ENCODE peak calls at places on chromosomes 3 and 15, in ten cellular contexts. J is effector memory CD4-positive, alpha-beta T cell; F is thyroid gland; B is left lung; M is OCI-LY7; A is astrocyte; D is A549; I is heart right ventricle; E is upper lobe of right lung; Z is breast epithelium. C is an unnamed sample. For H3K4me1, the result is how much of the 10 kb centered on the place peaks cover.

GRCh38 chr3:13479332-13479581 is 849 bp upstream of the HDAC11 start:
- DNase-seq in M (no peak), I (peak), F (no peak), Z (no peak), D (no peak), E (peak), B (peak), J (no peak), A (peak), C (no peak)

GRCh38 chr15:75720787-75721461 is 8.3 kb upstream of the CSPG4 start:
- DNase-seq in D (peak), J (no peak), Z (peak), M (peak), I (peak), A (peak), B (peak), F (peak), E (peak), C (peak)

GRCh38 chr15:74209997-74210573 is 7.5 kb upstream of the STRA6 start:
- DNase-seq in D (no peak), B (no peak), E (no peak), F (no peak), M (no peak), I (no peak), Z (no peak), A (peak), J (no peak), C (no peak)

GRCh38 chr3:13105851-13106250 is 32.6 kb upstream of the IQSEC1 start:
- DNase-seq in D (no peak), B (peak), Z (no peak), I (no peak), M (no peak), J (no peak), A (no peak), E (no peak), F (no peak), C (peak)

GRCh38 chr15:89472785-89473256 is 23.6 kb downstream of the RHCG start:
- DNase-seq in Z (no peak), E (no peak), B (no peak), J (no peak), M (peak), F (no peak), D (peak), A (peak), I (no peak), C (no peak)

GRCh38 chr3:31636693-31637442 is 104.1 kb downstream of the STT3B start:
- DNase-seq in M (no peak), E (no peak), I (no peak), B (no peak), Z (no peak), A (no peak), D (no peak), F (no peak), J (no peak), C (no peak)

GRCh38 chr15:74788716-74789151 is 6.9 kb downstream of the CSK start:
- DNase-seq in D (no peak), B (peak), I (no peak), Z (no peak), E (no peak), A (no peak), F (no peak), M (peak), J (peak), C (peak)

GRCh38 chr3:13432093-13432492 is 12.0 kb upstream of the NUP210 start:
- DNase-seq in A (no peak), J (no peak), B (no peak), Z (no peak), E (no peak), D (no peak), M (no peak), F (no peak), I (no peak), C (no peak)

GRCh38 chr3:72234394-72234793 is 449.4 kb upstream of the PROK2 start:
- DNase-seq in Z (peak), D (no peak), A (peak), J (no peak), M (no peak), I (no peak), B (no peak), F (peak), E (no peak), C (no peak)

GRCh38 chr3:38829404-38829803 is 13.4 kb upstream of the SCN10A start:
- DNase-seq in I (peak), F (no peak), A (peak), Z (no peak), M (no peak), E (no peak), D (peak), J (no peak), B (no peak), C (no peak)

GRCh38 chr3:38561746-38562466 is 65.8 kb downstream of the EXOG start:
- DNase-seq in I (no peak), B (no peak), E (peak), Z (no peak), F (no peak), A (no peak), D (no peak), J (no peak), M (no peak), C (no peak)

GRCh38 chr3:110743202-110743601 is 328.4 kb upstream of the NECTIN3 start:
- DNase-seq in M (no peak), B (no peak), D (peak), E (no peak), I (no peak), A (no peak), F (no peak), Z (no peak), J (no peak), C (no peak)

GRCh38 chr3:186209810-186210752 is 101.2 kb upstream of the ETV5 start:
- DNase-seq in M (peak), F (peak), D (no peak), A (peak), E (peak), J (no peak), B (no peak), Z (peak), I (peak), C (no peak)

GRCh38 chr3:59728509-59728908 is 678.7 kb upstream of the CFAP20DC start:
- DNase-seq in E (no peak), D (no peak), I (no peak), F (no peak), B (no peak), A (no peak), J (no peak), M (no peak), Z (no peak), C (no peak)

GRCh38 chr3:59727902-59728301 is 678.1 kb upstream of the CFAP20DC start:
- DNase-seq in D (no peak), F (no peak), I (no peak), E (no peak), J (no peak), Z (no peak), B (no peak), A (no peak), M (no peak), C (no peak)

GRCh38 chr3:59730608-59731007 is 680.8 kb upstream of the CFAP20DC start:
- DNase-seq in F (no peak), I (no peak), Z (no peak), M (no peak), J (no peak), B (no peak), E (no peak), A (no peak), D (no peak), C (no peak)

GRCh38 chr3:59731909-59732308 is 682.1 kb upstream of the CFAP20DC start:
- DNase-seq in A (no peak), I (no peak), M (no peak), E (no peak), J (no peak), D (no peak), Z (no peak), F (no peak), B (no peak), C (no peak)

GRCh38 chr3:59726279-59726678 is 676.5 kb upstream of the CFAP20DC start:
- DNase-seq in F (no peak), B (no peak), M (no peak), D (no peak), E (no peak), Z (no peak), A (no peak), J (no peak), I (no peak), C (no peak)
- H3K4me1 ChIP-seq in F (under half), B (under half), M (under half), D (under half), E (under half), Z (under half), A (under half), J (under half), I (under half), C (under half)

GRCh38 chr15:81779181-81779580 is 266.6 kb downstream of the MEX3B start:
- DNase-seq in D (no peak), M (no peak), B (no peak), Z (no peak), J (no peak), F (no peak), E (no peak), I (no peak), A (no peak), C (no peak)

GRCh38 chr15:81781316-81781868 is 264.4 kb downstream of the MEX3B start:
- DNase-seq in F (no peak), J (no peak), I (no peak), M (no peak), Z (no peak), D (no peak), A (no peak), E (no peak), B (no peak), C (no peak)

GRCh38 chr15:81777546-81777945 is 268.3 kb downstream of the MEX3B start:
- DNase-seq in I (no peak), Z (no peak), A (no peak), M (no peak), E (no peak), D (no peak), B (no peak), F (no peak), J (no peak), C (no peak)

GRCh38 chr15:81774309-81774708 is 271.5 kb downstream of the MEX3B start:
- DNase-seq in M (no peak), Z (no peak), D (no peak), J (no peak), A (no peak), I (no peak), E (no peak), F (no peak), B (no peak), C (no peak)

GRCh38 chr15:81776961-81777360 is 268.9 kb downstream of the MEX3B start:
- DNase-seq in Z (no peak), E (no peak), A (no peak), M (no peak), I (no peak), F (no peak), D (no peak), B (no peak), J (no peak), C (no peak)
- H3K4me1 ChIP-seq in Z (under half), E (under half), A (under half), M (under half), I (under half), F (under half), D (under half), B (under half), J (under half), C (under half)

DNA sequence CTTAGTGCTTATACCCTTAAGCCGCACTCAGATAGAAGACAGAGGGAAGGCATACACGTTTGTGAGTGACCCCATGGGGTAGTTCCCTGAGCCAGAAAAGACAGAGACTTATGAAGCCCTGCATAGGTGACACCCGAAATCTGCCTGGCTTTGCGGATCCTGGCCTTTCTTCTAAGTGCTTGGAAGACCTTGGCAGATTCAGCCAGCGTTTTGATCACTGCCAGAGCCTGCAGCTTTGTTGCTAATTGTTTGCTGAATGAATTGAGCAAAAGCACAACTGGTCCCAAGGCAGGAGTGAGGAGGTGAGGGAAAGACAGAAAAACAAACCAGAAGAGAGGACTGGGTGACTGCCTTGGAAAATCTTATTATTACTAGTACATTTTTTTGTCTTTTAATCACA is 168.3 kb upstream of the ICE2 start:
- DNase-seq in Z (no peak), A (no peak), E (no peak), J (no peak), F (no peak), B (no peak), D (no peak), M (no peak), I (no peak), C (no peak)
- H3K4me1 ChIP-seq in Z (under half), A (under half), E (under half), J (under half), F (under half), B (under half), D (under half), M (under half), I (under half), C (under half)

DNA sequence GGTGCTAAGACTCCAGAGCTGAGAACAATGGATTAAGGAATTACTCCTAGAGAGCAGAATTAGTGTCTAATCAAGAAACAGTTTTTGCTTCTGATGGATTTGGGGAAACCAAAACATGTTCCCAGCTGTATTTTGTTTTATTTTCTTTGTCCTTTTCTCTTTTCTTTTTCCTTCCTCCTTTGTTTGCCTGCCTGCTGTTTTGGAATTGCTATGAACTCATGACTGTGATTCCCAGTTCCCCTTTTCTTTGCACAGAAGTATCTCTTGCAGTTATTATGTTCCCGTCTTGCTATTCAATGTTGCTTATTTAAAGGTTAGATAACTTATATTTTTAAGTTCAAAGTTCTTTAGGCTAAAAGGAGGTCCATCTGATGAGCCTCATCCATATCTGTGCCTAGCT is 77.0 kb upstream of the GBE1 start:
- DNase-seq in I (no peak), Z (no peak), M (no peak), B (no peak), D (no peak), E (no peak), F (no peak), A (no peak), J (no peak), C (no peak)
- H3K4me1 ChIP-seq in I (under half), Z (under half), M (under half), B (under half), D (under half), E (under half), F (under half), A (under half), J (under half), C (under half)

GRCh38 chr3:37145607-37146006 is 28.8 kb downstream of the LRRFIP2 start:
- DNase-seq in A (no peak), F (no peak), B (no peak), M (no peak), Z (no peak), D (no peak), J (no peak), E (no peak), I (no peak), C (no peak)
- H3K4me1 ChIP-seq in A (under half), F (under half), B (half or more), M (under half), Z (under half), D (under half), J (under half), E (under half), I (under half), C (under half)

GRCh38 chr3:101859882-101860281 is 10.6 kb downstream of the NFKBIZ start:
- DNase-seq in F (no peak), D (no peak), B (no peak), E (no peak), I (no peak), A (no peak), M (no peak), J (no peak), Z (no peak), C (no peak)
- H3K4me1 ChIP-seq in F (under half), D (under half), B (under half), E (under half), I (under half), A (under half), M (under half), J (under half), Z (under half), C (under half)

GRCh38 chr15:31364301-31365031 is 37.8 kb downstream of the KLF13 start:
- DNase-seq in E (no peak), B (no peak), Z (no peak), J (no peak), I (no peak), A (no peak), F (peak), D (no peak), M (peak), C (no peak)

GRCh38 chr15:31365655-31366127 is 39.1 kb downstream of the KLF13 start:
- DNase-seq in D (no peak), M (peak), J (peak), E (peak), I (peak), A (peak), F (peak), B (peak), Z (peak), C (no peak)

GRCh38 chr15:31366169-31366734 is 39.6 kb downstream of the KLF13 start:
- DNase-seq in M (no peak), F (peak), Z (peak), E (peak), J (no peak), D (no peak), A (no peak), B (no peak), I (peak), C (no peak)

GRCh38 chr15:31367021-31367729 is 40.5 kb downstream of the KLF13 start:
- DNase-seq in F (no peak), M (no peak), E (no peak), J (no peak), B (no peak), Z (no peak), I (no peak), D (no peak), A (no peak), C (no peak)

GRCh38 chr15:31365032-31365654 is 38.5 kb downstream of the KLF13 start:
- DNase-seq in M (no peak), D (no peak), E (no peak), B (no peak), Z (no peak), I (no peak), F (no peak), A (no peak), J (no peak), C (no peak)
- H3K4me1 ChIP-seq in M (half or more), D (under half), E (half or more), B (half or more), Z (under half), I (half or more), F (half or more), A (under half), J (half or more), C (half or more)

DNA sequence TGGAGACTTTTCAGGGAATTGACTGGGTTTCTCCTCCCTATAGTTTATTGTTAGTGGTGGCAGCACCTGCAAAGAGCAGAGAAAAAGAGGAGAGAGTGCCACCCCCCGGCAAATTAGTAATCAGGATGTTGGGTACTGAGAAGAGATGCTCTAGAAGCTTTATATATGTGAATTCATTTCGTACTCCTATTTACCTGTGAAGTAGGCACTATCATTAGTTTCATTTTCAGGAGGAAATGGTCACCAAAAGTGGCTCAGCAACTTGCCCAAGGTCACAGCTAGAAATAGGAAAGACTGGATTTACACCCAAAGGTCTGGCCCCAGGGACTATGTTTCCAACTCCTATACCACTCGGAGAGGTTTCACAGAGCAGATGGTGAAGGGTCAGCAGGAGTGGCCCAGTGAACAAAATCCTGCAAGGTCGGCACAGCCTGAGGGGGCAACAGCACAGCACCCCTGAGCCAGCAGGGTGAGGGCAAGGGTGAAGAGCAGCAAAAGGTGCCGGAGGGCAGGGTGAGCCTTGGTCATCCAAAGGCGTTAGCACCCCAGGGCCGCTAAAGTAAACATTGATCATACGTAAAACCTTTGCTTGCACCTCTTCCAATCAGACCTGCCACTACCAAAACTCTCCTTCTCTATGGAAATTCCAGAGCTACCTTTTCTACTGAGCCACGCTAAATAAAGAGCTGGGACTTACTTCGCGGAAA is 23.6 kb downstream of the VGLL4 start:
- DNase-seq in D (no peak), Z (no peak), A (no peak), B (no peak), E (no peak), F (no peak), M (no peak), I (no peak), J (no peak), C (no peak)
- H3K4me1 ChIP-seq in D (under half), Z (under half), A (under half), B (half or more), E (under half), F (under half), M (under half), I (half or more), J (under half), C (under half)

DNA sequence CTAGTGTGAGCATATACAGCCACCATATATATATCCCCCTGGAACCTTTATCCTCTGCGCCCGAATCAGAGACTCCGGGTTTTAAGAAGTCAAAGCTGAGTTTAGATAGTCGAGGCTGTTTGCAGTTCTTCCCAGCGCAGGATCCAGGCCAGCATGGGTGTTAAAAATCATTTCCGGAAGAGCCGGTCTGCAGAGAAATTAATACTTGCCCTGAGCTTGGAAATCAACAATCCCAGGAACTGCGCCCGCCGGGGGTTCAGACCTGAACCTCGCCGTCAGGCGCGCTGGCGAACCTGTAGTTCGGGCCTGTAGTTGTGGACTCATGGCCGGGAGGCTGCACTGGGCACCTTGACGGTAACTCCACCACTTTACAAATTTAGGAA is 2.3 kb downstream of the SHOX2 start:
- DNase-seq in F (no peak), M (no peak), E (no peak), Z (no peak), A (no peak), B (peak), I (no peak), J (no peak), D (no peak), C (no peak)
- H3K4me1 ChIP-seq in F (under half), M (under half), E (under half), Z (under half), A (under half), B (under half), I (under half), J (under half), D (under half), C (under half)